ENCODE peak calls at places on chromosomes 5 and 9, in seven cellular contexts. One of them, this sample, is unnamed.
A peak's percentile ranks its signal among the peaks of the same experiment; 100 is the strongest.

GRCh38 chr5:174272671-174273070 is 227.2 kb downstream of the NSG2 start:
- DNase-seq in cardiac muscle cell: no peak
- DNase-seq in activated gamma-delta T cell treated with anti-CD3 and anti-CD28 coated beads, Interleukin-2, amount 50 U/mL, for 16 hours: no peak
- DNase-seq in nephron progenitor cell: no peak
- DNase-seq in IMR-90: no peak
- DNase-seq in stimulated activated CD4-positive, alpha-beta T cell treated with anti-CD3 and anti-CD28 coated beads, TNF-alpha, amount 100 ng/mL, for 4 hours: no peak
- DNase-seq in choroid plexus epithelial cell: no peak
- DNase-seq in this sample: no peak

GRCh38 chr5:154753792-154754191 is 1.4 kb upstream of the LARP1 start:
- DNase-seq in cardiac muscle cell: peak; percentile 48
- DNase-seq in activated gamma-delta T cell treated with anti-CD3 and anti-CD28 coated beads, Interleukin-2, amount 50 U/mL, for 16 hours: no peak
- DNase-seq in nephron progenitor cell: no peak
- DNase-seq in IMR-90: peak; percentile 97
- DNase-seq in stimulated activated CD4-positive, alpha-beta T cell treated with anti-CD3 and anti-CD28 coated beads, TNF-alpha, amount 100 ng/mL, for 4 hours: no peak
- DNase-seq in choroid plexus epithelial cell: peak; percentile 96
- DNase-seq in this sample: peak; percentile 41

GRCh38 chr5:160463775-160464465 is 42.3 kb downstream of the PTTG1 start:
- DNase-seq in cardiac muscle cell: no peak
- DNase-seq in activated gamma-delta T cell treated with anti-CD3 and anti-CD28 coated beads, Interleukin-2, amount 50 U/mL, for 16 hours: no peak
- DNase-seq in nephron progenitor cell: no peak
- DNase-seq in IMR-90: peak; percentile 93
- DNase-seq in stimulated activated CD4-positive, alpha-beta T cell treated with anti-CD3 and anti-CD28 coated beads, TNF-alpha, amount 100 ng/mL, for 4 hours: no peak
- DNase-seq in choroid plexus epithelial cell: peak; percentile 72
- DNase-seq in this sample: peak; percentile 57

GRCh38 chr5:175385691-175386360 is 58.2 kb downstream of the DRD1 start:
- DNase-seq in cardiac muscle cell: no peak
- DNase-seq in activated gamma-delta T cell treated with anti-CD3 and anti-CD28 coated beads, Interleukin-2, amount 50 U/mL, for 16 hours: no peak
- DNase-seq in nephron progenitor cell: no peak
- DNase-seq in IMR-90: peak; percentile 69
- DNase-seq in stimulated activated CD4-positive, alpha-beta T cell treated with anti-CD3 and anti-CD28 coated beads, TNF-alpha, amount 100 ng/mL, for 4 hours: no peak
- DNase-seq in choroid plexus epithelial cell: peak; percentile 5
- DNase-seq in this sample: no peak

GRCh38 chr5:109532773-109533364 is 123.1 kb upstream of the PJA2 start:
- DNase-seq in cardiac muscle cell: no peak
- DNase-seq in activated gamma-delta T cell treated with anti-CD3 and anti-CD28 coated beads, Interleukin-2, amount 50 U/mL, for 16 hours: no peak
- DNase-seq in nephron progenitor cell: no peak
- DNase-seq in IMR-90: no peak
- DNase-seq in stimulated activated CD4-positive, alpha-beta T cell treated with anti-CD3 and anti-CD28 coated beads, TNF-alpha, amount 100 ng/mL, for 4 hours: no peak
- DNase-seq in choroid plexus epithelial cell: no peak
- DNase-seq in this sample: no peak

GRCh38 chr9:88747768-88748167 is 212.8 kb downstream of the NXNL2 start:
- DNase-seq in cardiac muscle cell: no peak
- DNase-seq in activated gamma-delta T cell treated with anti-CD3 and anti-CD28 coated beads, Interleukin-2, amount 50 U/mL, for 16 hours: no peak
- DNase-seq in nephron progenitor cell: no peak
- DNase-seq in IMR-90: peak; percentile 96
- DNase-seq in stimulated activated CD4-positive, alpha-beta T cell treated with anti-CD3 and anti-CD28 coated beads, TNF-alpha, amount 100 ng/mL, for 4 hours: no peak
- DNase-seq in choroid plexus epithelial cell: peak; percentile 95
- DNase-seq in this sample: peak; percentile 81

GRCh38 chr9:5832093-5832542 is 799 bp downstream of the ERMP1 start:
- DNase-seq in cardiac muscle cell: peak; percentile 8
- DNase-seq in activated gamma-delta T cell treated with anti-CD3 and anti-CD28 coated beads, Interleukin-2, amount 50 U/mL, for 16 hours: no peak
- DNase-seq in nephron progenitor cell: no peak
- DNase-seq in IMR-90: no peak
- DNase-seq in stimulated activated CD4-positive, alpha-beta T cell treated with anti-CD3 and anti-CD28 coated beads, TNF-alpha, amount 100 ng/mL, for 4 hours: no peak
- DNase-seq in choroid plexus epithelial cell: no peak
- DNase-seq in this sample: peak; percentile 98

GRCh38 chr9:128271512-128271911 is 4.3 kb downstream of the GOLGA2 start:
- DNase-seq in cardiac muscle cell: no peak
- DNase-seq in activated gamma-delta T cell treated with anti-CD3 and anti-CD28 coated beads, Interleukin-2, amount 50 U/mL, for 16 hours: no peak
- DNase-seq in nephron progenitor cell: no peak
- DNase-seq in IMR-90: no peak
- DNase-seq in stimulated activated CD4-positive, alpha-beta T cell treated with anti-CD3 and anti-CD28 coated beads, TNF-alpha, amount 100 ng/mL, for 4 hours: no peak
- DNase-seq in choroid plexus epithelial cell: no peak
- DNase-seq in this sample: no peak

GRCh38 chr9:73079326-73079725 is 72.3 kb upstream of the ANXA1 start:
- DNase-seq in cardiac muscle cell: no peak
- DNase-seq in activated gamma-delta T cell treated with anti-CD3 and anti-CD28 coated beads, Interleukin-2, amount 50 U/mL, for 16 hours: no peak
- DNase-seq in nephron progenitor cell: no peak
- DNase-seq in IMR-90: no peak
- DNase-seq in stimulated activated CD4-positive, alpha-beta T cell treated with anti-CD3 and anti-CD28 coated beads, TNF-alpha, amount 100 ng/mL, for 4 hours: no peak
- DNase-seq in choroid plexus epithelial cell: no peak
- DNase-seq in this sample: peak; percentile 23

GRCh38 chr5:115461093-115461492 is 83.5 kb downstream of the FEM1C start:
- DNase-seq in cardiac muscle cell: no peak
- DNase-seq in activated gamma-delta T cell treated with anti-CD3 and anti-CD28 coated beads, Interleukin-2, amount 50 U/mL, for 16 hours: no peak
- DNase-seq in nephron progenitor cell: no peak
- DNase-seq in IMR-90: no peak
- DNase-seq in stimulated activated CD4-positive, alpha-beta T cell treated with anti-CD3 and anti-CD28 coated beads, TNF-alpha, amount 100 ng/mL, for 4 hours: no peak
- DNase-seq in choroid plexus epithelial cell: peak; percentile 51
- DNase-seq in this sample: no peak

GRCh38 chr5:44002381-44002901 is 386.8 kb downstream of the FGF10 start:
- DNase-seq in cardiac muscle cell: no peak
- DNase-seq in activated gamma-delta T cell treated with anti-CD3 and anti-CD28 coated beads, Interleukin-2, amount 50 U/mL, for 16 hours: no peak
- DNase-seq in nephron progenitor cell: no peak
- DNase-seq in IMR-90: peak; percentile 37
- DNase-seq in stimulated activated CD4-positive, alpha-beta T cell treated with anti-CD3 and anti-CD28 coated beads, TNF-alpha, amount 100 ng/mL, for 4 hours: no peak
- DNase-seq in choroid plexus epithelial cell: no peak
- DNase-seq in this sample: no peak

GRCh38 chr9:12702160-12702758 is 9.1 kb downstream of the TYRP1 start:
- DNase-seq in cardiac muscle cell: peak; percentile 66
- DNase-seq in activated gamma-delta T cell treated with anti-CD3 and anti-CD28 coated beads, Interleukin-2, amount 50 U/mL, for 16 hours: no peak
- DNase-seq in nephron progenitor cell: peak; percentile 41
- DNase-seq in IMR-90: peak; percentile 70
- DNase-seq in stimulated activated CD4-positive, alpha-beta T cell treated with anti-CD3 and anti-CD28 coated beads, TNF-alpha, amount 100 ng/mL, for 4 hours: no peak
- DNase-seq in choroid plexus epithelial cell: peak; percentile 78
- DNase-seq in this sample: peak; percentile 96

GRCh38 chr9:77533678-77534077 is 114.4 kb downstream of the GNA14 start:
- DNase-seq in cardiac muscle cell: no peak
- DNase-seq in activated gamma-delta T cell treated with anti-CD3 and anti-CD28 coated beads, Interleukin-2, amount 50 U/mL, for 16 hours: no peak
- DNase-seq in nephron progenitor cell: no peak
- DNase-seq in IMR-90: no peak
- DNase-seq in stimulated activated CD4-positive, alpha-beta T cell treated with anti-CD3 and anti-CD28 coated beads, TNF-alpha, amount 100 ng/mL, for 4 hours: no peak
- DNase-seq in choroid plexus epithelial cell: no peak
- DNase-seq in this sample: no peak

GRCh38 chr5:133119233-133119711 is 67.5 kb downstream of the HSPA4 start:
- DNase-seq in cardiac muscle cell: no peak
- DNase-seq in activated gamma-delta T cell treated with anti-CD3 and anti-CD28 coated beads, Interleukin-2, amount 50 U/mL, for 16 hours: no peak
- DNase-seq in nephron progenitor cell: no peak
- DNase-seq in IMR-90: no peak
- DNase-seq in stimulated activated CD4-positive, alpha-beta T cell treated with anti-CD3 and anti-CD28 coated beads, TNF-alpha, amount 100 ng/mL, for 4 hours: no peak
- DNase-seq in choroid plexus epithelial cell: no peak
- DNase-seq in this sample: no peak

GRCh38 chr9:114516913-114517312 is 11.6 kb upstream of the WHRN start:
- DNase-seq in cardiac muscle cell: no peak
- DNase-seq in activated gamma-delta T cell treated with anti-CD3 and anti-CD28 coated beads, Interleukin-2, amount 50 U/mL, for 16 hours: no peak
- DNase-seq in nephron progenitor cell: no peak
- DNase-seq in IMR-90: peak; percentile 61
- DNase-seq in stimulated activated CD4-positive, alpha-beta T cell treated with anti-CD3 and anti-CD28 coated beads, TNF-alpha, amount 100 ng/mL, for 4 hours: no peak
- DNase-seq in choroid plexus epithelial cell: peak; percentile 29
- DNase-seq in this sample: no peak

GRCh38 chr9:130036099-130036498 is 6.9 kb downstream of the FNBP1 start:
- DNase-seq in cardiac muscle cell: no peak
- DNase-seq in activated gamma-delta T cell treated with anti-CD3 and anti-CD28 coated beads, Interleukin-2, amount 50 U/mL, for 16 hours: no peak
- DNase-seq in nephron progenitor cell: no peak
- DNase-seq in IMR-90: peak; percentile 65
- DNase-seq in stimulated activated CD4-positive, alpha-beta T cell treated with anti-CD3 and anti-CD28 coated beads, TNF-alpha, amount 100 ng/mL, for 4 hours: no peak
- DNase-seq in choroid plexus epithelial cell: peak; percentile 67
- DNase-seq in this sample: no peak

GRCh38 chr9:71760901-71761300 is 7.4 kb downstream of the CEMIP2 start:
- DNase-seq in cardiac muscle cell: peak; percentile 38
- DNase-seq in activated gamma-delta T cell treated with anti-CD3 and anti-CD28 coated beads, Interleukin-2, amount 50 U/mL, for 16 hours: no peak
- DNase-seq in nephron progenitor cell: peak; percentile 47
- DNase-seq in IMR-90: no peak
- DNase-seq in stimulated activated CD4-positive, alpha-beta T cell treated with anti-CD3 and anti-CD28 coated beads, TNF-alpha, amount 100 ng/mL, for 4 hours: no peak
- DNase-seq in choroid plexus epithelial cell: no peak
- DNase-seq in this sample: no peak

GRCh38 chr5:17143335-17143734 is 74.1 kb upstream of the BASP1 start:
- DNase-seq in cardiac muscle cell: no peak
- DNase-seq in activated gamma-delta T cell treated with anti-CD3 and anti-CD28 coated beads, Interleukin-2, amount 50 U/mL, for 16 hours: no peak
- DNase-seq in nephron progenitor cell: no peak
- DNase-seq in IMR-90: peak; percentile 62
- DNase-seq in stimulated activated CD4-positive, alpha-beta T cell treated with anti-CD3 and anti-CD28 coated beads, TNF-alpha, amount 100 ng/mL, for 4 hours: no peak
- DNase-seq in choroid plexus epithelial cell: no peak
- DNase-seq in this sample: no peak

GRCh38 chr5:17147225-17148120 is 70.0 kb upstream of the BASP1 start:
- DNase-seq in cardiac muscle cell: no peak
- DNase-seq in activated gamma-delta T cell treated with anti-CD3 and anti-CD28 coated beads, Interleukin-2, amount 50 U/mL, for 16 hours: no peak
- DNase-seq in nephron progenitor cell: no peak
- DNase-seq in IMR-90: peak; percentile 39
- DNase-seq in stimulated activated CD4-positive, alpha-beta T cell treated with anti-CD3 and anti-CD28 coated beads, TNF-alpha, amount 100 ng/mL, for 4 hours: no peak
- DNase-seq in choroid plexus epithelial cell: no peak
- DNase-seq in this sample: no peak